ENCODE peak calls at places on chromosome 22, in seven cellular contexts. One of them, this sample, is unnamed.

GRCh38 chr22:44916281-44917231 is 93.2 kb downstream of the PHF21B start:
- DNase-seq in IMR-90: no peak
- DNase-seq in H1: no peak
- DNase-seq in neuronal stem cell: no peak
- DNase-seq in H9: no peak
- DNase-seq in mesenchymal stem cell: no peak
- DNase-seq in trophoblast cell: no peak
- DNase-seq in this sample: no peak

GRCh38 chr22:33969052-33969451 is 48.8 kb upstream of the LARGE1 start:
- DNase-seq in IMR-90: no peak
- DNase-seq in H1: no peak
- DNase-seq in neuronal stem cell: no peak
- DNase-seq in H9: no peak
- DNase-seq in mesenchymal stem cell: no peak
- DNase-seq in trophoblast cell: no peak
- DNase-seq in this sample: peak; percentile 79

GRCh38 chr22:47318041-47318737 is 555.7 kb downstream of the TBC1D22A start:
- DNase-seq in IMR-90: no peak
- DNase-seq in H1: no peak
- DNase-seq in neuronal stem cell: no peak
- DNase-seq in H9: no peak
- DNase-seq in mesenchymal stem cell: no peak
- DNase-seq in trophoblast cell: no peak
- DNase-seq in this sample: no peak

GRCh38 chr22:47452184-47452583 is 689.7 kb downstream of the TBC1D22A start:
- DNase-seq in IMR-90: no peak
- DNase-seq in H1: no peak
- DNase-seq in neuronal stem cell: no peak
- DNase-seq in H9: no peak
- DNase-seq in mesenchymal stem cell: no peak
- DNase-seq in trophoblast cell: no peak
- DNase-seq in this sample: peak; percentile 1

GRCh38 chr22:33083212-33083611 is 25.0 kb upstream of the SYN3 start:
- DNase-seq in IMR-90: no peak
- DNase-seq in H1: no peak
- DNase-seq in neuronal stem cell: no peak
- DNase-seq in H9: no peak
- DNase-seq in mesenchymal stem cell: no peak
- DNase-seq in trophoblast cell: peak; percentile 73
- DNase-seq in this sample: peak; percentile 62

GRCh38 chr22:43639228-43639948 is 172.7 kb downstream of the EFCAB6 start:
- DNase-seq in IMR-90: no peak
- DNase-seq in H1: no peak
- DNase-seq in neuronal stem cell: no peak
- DNase-seq in H9: no peak
- DNase-seq in mesenchymal stem cell: no peak
- DNase-seq in trophoblast cell: no peak
- DNase-seq in this sample: no peak

GRCh38 chr22:23376256-23376655 is 195.9 kb downstream of the BCR start:
- DNase-seq in IMR-90: no peak
- DNase-seq in H1: peak; percentile 67
- DNase-seq in neuronal stem cell: no peak
- DNase-seq in H9: peak; percentile 80
- DNase-seq in mesenchymal stem cell: peak; percentile 13
- DNase-seq in trophoblast cell: peak; percentile 40
- DNase-seq in this sample: peak; percentile 79

GRCh38 chr22:17057959-17058814 is 26.6 kb upstream of the IL17RA start:
- DNase-seq in IMR-90: peak; percentile 73
- DNase-seq in H1: peak; percentile 84
- DNase-seq in neuronal stem cell: peak; percentile 72
- DNase-seq in H9: peak; percentile 72
- DNase-seq in mesenchymal stem cell: peak; percentile 64
- DNase-seq in trophoblast cell: peak; percentile 89
- DNase-seq in this sample: peak; percentile 71

GRCh38 chr22:30238661-30239420 is 7.7 kb downstream of the LIF start:
- DNase-seq in IMR-90: peak; percentile 87
- DNase-seq in H1: no peak
- DNase-seq in neuronal stem cell: no peak
- DNase-seq in H9: peak; percentile 70
- DNase-seq in mesenchymal stem cell: peak; percentile 46
- DNase-seq in trophoblast cell: no peak
- DNase-seq in this sample: peak; percentile 60

GRCh38 chr22:27835446-27835845 is 33.9 kb upstream of the MN1 start:
- DNase-seq in IMR-90: peak; percentile 41
- DNase-seq in H1: no peak
- DNase-seq in neuronal stem cell: no peak
- DNase-seq in H9: no peak
- DNase-seq in mesenchymal stem cell: peak; percentile 69
- DNase-seq in trophoblast cell: peak; percentile 44
- DNase-seq in this sample: peak; percentile 76

GRCh38 chr22:29503811-29504372 is 23.9 kb downstream of the NEFH start:
- DNase-seq in IMR-90: peak; percentile 79
- DNase-seq in H1: no peak
- DNase-seq in neuronal stem cell: no peak
- DNase-seq in H9: no peak
- DNase-seq in mesenchymal stem cell: peak; percentile 82
- DNase-seq in trophoblast cell: no peak
- DNase-seq in this sample: no peak

GRCh38 chr22:20809538-20810185 is 35.7 kb downstream of the SERPIND1 start:
- DNase-seq in IMR-90: no peak
- DNase-seq in H1: no peak
- DNase-seq in neuronal stem cell: no peak
- DNase-seq in H9: no peak
- DNase-seq in mesenchymal stem cell: no peak
- DNase-seq in trophoblast cell: no peak
- DNase-seq in this sample: no peak

GRCh38 chr22:20222764-20223420 is 45.2 kb downstream of the RTN4R start:
- DNase-seq in IMR-90: no peak
- DNase-seq in H1: no peak
- DNase-seq in neuronal stem cell: no peak
- DNase-seq in H9: no peak
- DNase-seq in mesenchymal stem cell: no peak
- DNase-seq in trophoblast cell: no peak
- DNase-seq in this sample: no peak

GRCh38 chr22:43260346-43260745 is 73.4 kb upstream of the TTLL12 start:
- DNase-seq in IMR-90: no peak
- DNase-seq in H1: no peak
- DNase-seq in neuronal stem cell: no peak
- DNase-seq in H9: peak; percentile 44
- DNase-seq in mesenchymal stem cell: peak; percentile 34
- DNase-seq in trophoblast cell: no peak
- DNase-seq in this sample: peak; percentile 89

GRCh38 chr22:28542980-28543621 is 136.5 kb downstream of the TTC28 start:
- DNase-seq in IMR-90: no peak
- DNase-seq in H1: no peak
- DNase-seq in neuronal stem cell: no peak
- DNase-seq in H9: no peak
- DNase-seq in mesenchymal stem cell: no peak
- DNase-seq in trophoblast cell: no peak
- DNase-seq in this sample: no peak

GRCh38 chr22:17112491-17113042 is 8.6 kb downstream of the TMEM121B start:
- DNase-seq in IMR-90: no peak
- DNase-seq in H1: no peak
- DNase-seq in neuronal stem cell: no peak
- DNase-seq in H9: no peak
- DNase-seq in mesenchymal stem cell: no peak
- DNase-seq in trophoblast cell: no peak
- DNase-seq in this sample: no peak

GRCh38 chr22:47586946-47587345 is 824.5 kb downstream of the TBC1D22A start:
- DNase-seq in IMR-90: no peak
- DNase-seq in H1: no peak
- DNase-seq in neuronal stem cell: no peak
- DNase-seq in H9: no peak
- DNase-seq in mesenchymal stem cell: no peak
- DNase-seq in trophoblast cell: no peak
- DNase-seq in this sample: no peak

GRCh38 chr22:44129614-44129976 is 51.1 kb upstream of the PARVG start:
- DNase-seq in IMR-90: peak; percentile 56
- DNase-seq in H1: no peak
- DNase-seq in neuronal stem cell: no peak
- DNase-seq in H9: no peak
- DNase-seq in mesenchymal stem cell: peak; percentile 12
- DNase-seq in trophoblast cell: no peak
- DNase-seq in this sample: peak; percentile 47

GRCh38 chr22:29555065-29555644 is 1.6 kb upstream of the THOC5 start:
- DNase-seq in IMR-90: peak; percentile 18
- DNase-seq in H1: no peak
- DNase-seq in neuronal stem cell: no peak
- DNase-seq in H9: no peak
- DNase-seq in mesenchymal stem cell: no peak
- DNase-seq in trophoblast cell: no peak
- DNase-seq in this sample: no peak

GRCh38 chr22:50148166-50148500 is 22.4 kb upstream of the PANX2 start:
- DNase-seq in IMR-90: no peak
- DNase-seq in H1: no peak
- DNase-seq in neuronal stem cell: no peak
- DNase-seq in H9: no peak
- DNase-seq in mesenchymal stem cell: no peak
- DNase-seq in trophoblast cell: no peak
- DNase-seq in this sample: no peak

GRCh38 chr22:50148991-50149721 is 21.4 kb upstream of the PANX2 start:
- DNase-seq in IMR-90: peak; percentile 45
- DNase-seq in H1: peak; percentile 82
- DNase-seq in neuronal stem cell: peak; percentile 55
- DNase-seq in H9: peak; percentile 79
- DNase-seq in mesenchymal stem cell: peak; percentile 60
- DNase-seq in trophoblast cell: peak; percentile 62
- DNase-seq in this sample: peak; percentile 76

GRCh38 chr22:50151571-50152537 is 18.7 kb upstream of the PANX2 start:
- DNase-seq in IMR-90: no peak
- DNase-seq in H1: peak; percentile 57
- DNase-seq in neuronal stem cell: no peak
- DNase-seq in H9: peak; percentile 71
- DNase-seq in mesenchymal stem cell: no peak
- DNase-seq in trophoblast cell: no peak
- DNase-seq in this sample: no peak

GRCh38 chr22:50153056-50153755 is 17.3 kb upstream of the PANX2 start:
- DNase-seq in IMR-90: no peak
- DNase-seq in H1: no peak
- DNase-seq in neuronal stem cell: no peak
- DNase-seq in H9: no peak
- DNase-seq in mesenchymal stem cell: no peak
- DNase-seq in trophoblast cell: no peak
- DNase-seq in this sample: no peak

GRCh38 chr22:50150161-50151129 is 20.1 kb upstream of the PANX2 start:
- DNase-seq in IMR-90: peak; percentile 35
- DNase-seq in H1: no peak
- DNase-seq in neuronal stem cell: no peak
- DNase-seq in H9: no peak
- DNase-seq in mesenchymal stem cell: no peak
- DNase-seq in trophoblast cell: no peak
- DNase-seq in this sample: no peak
- H3K4ac ChIP-seq in IMR-90: no peak overlapping the region
- H3K4ac ChIP-seq in H1: no peak overlapping the region
- H3K4ac ChIP-seq in neuronal stem cell: peak overlapping the region; percentile 91
- H3K4ac ChIP-seq in H9: no peak overlapping the region
- H3K4ac ChIP-seq in mesenchymal stem cell: no peak overlapping the region
- H3K4ac ChIP-seq in trophoblast cell: no peak overlapping the region
- H3K4ac ChIP-seq in this sample: no peak overlapping the region

GRCh38 chr22:46099740-46100139 is 50.6 kb upstream of the PPARA start:
- DNase-seq in IMR-90: no peak
- DNase-seq in H1: no peak
- DNase-seq in neuronal stem cell: no peak
- DNase-seq in H9: no peak
- DNase-seq in mesenchymal stem cell: no peak
- DNase-seq in trophoblast cell: no peak
- DNase-seq in this sample: no peak
- H3K18ac ChIP-seq in IMR-90: no peak overlapping the region
- H3K18ac ChIP-seq in H1: no peak overlapping the region
- H3K18ac ChIP-seq in neuronal stem cell: peak overlapping the region; percentile 64
- H3K18ac ChIP-seq in H9: no peak overlapping the region
- H3K18ac ChIP-seq in mesenchymal stem cell: no peak overlapping the region
- H3K18ac ChIP-seq in trophoblast cell: no peak overlapping the region
- H3K18ac ChIP-seq in this sample: no peak overlapping the region

GRCh38 chr22:21980547-21980946 is 2.0 kb downstream of the TOP3B start:
- DNase-seq in IMR-90: no peak
- DNase-seq in H1: no peak
- DNase-seq in neuronal stem cell: no peak
- DNase-seq in H9: no peak
- DNase-seq in mesenchymal stem cell: no peak
- DNase-seq in trophoblast cell: no peak
- DNase-seq in this sample: no peak

GRCh38 chr22:21984793-21985192 is 2.2 kb upstream of the TOP3B start:
- DNase-seq in IMR-90: peak; percentile 40
- DNase-seq in H1: peak; percentile 78
- DNase-seq in neuronal stem cell: peak; percentile 31
- DNase-seq in H9: peak; percentile 83
- DNase-seq in mesenchymal stem cell: peak; percentile 8
- DNase-seq in trophoblast cell: peak; percentile 59
- DNase-seq in this sample: peak; percentile 81

GRCh38 chr22:21978564-21979386 is 3.8 kb downstream of the TOP3B start:
- DNase-seq in IMR-90: no peak
- DNase-seq in H1: no peak
- DNase-seq in neuronal stem cell: no peak
- DNase-seq in H9: no peak
- DNase-seq in mesenchymal stem cell: no peak
- DNase-seq in trophoblast cell: no peak
- DNase-seq in this sample: no peak

GRCh38 chr22:21982338-21982965 is at the start of gene TOP3B:
- DNase-seq in IMR-90: peak; percentile 69
- DNase-seq in H1: peak; percentile 88
- DNase-seq in neuronal stem cell: peak; percentile 65
- DNase-seq in H9: peak; percentile 69
- DNase-seq in mesenchymal stem cell: peak; percentile 74
- DNase-seq in trophoblast cell: peak; percentile 84
- DNase-seq in this sample: peak; percentile 71

GRCh38 chr22:21981874-21982273 is 713 bp downstream of the TOP3B start:
- DNase-seq in IMR-90: no peak
- DNase-seq in H1: no peak
- DNase-seq in neuronal stem cell: no peak
- DNase-seq in H9: no peak
- DNase-seq in mesenchymal stem cell: peak; percentile 3
- DNase-seq in trophoblast cell: no peak
- DNase-seq in this sample: no peak
- H2BK120ac ChIP-seq in IMR-90: no peak overlapping the region
- H2BK120ac ChIP-seq in H1: no peak overlapping the region
- H2BK120ac ChIP-seq in neuronal stem cell: no peak overlapping the region
- H2BK120ac ChIP-seq in H9: no peak overlapping the region
- H2BK120ac ChIP-seq in mesenchymal stem cell: no peak overlapping the region
- H2BK120ac ChIP-seq in trophoblast cell: no peak overlapping the region
- H2BK120ac ChIP-seq in this sample: no peak overlapping the region

GRCh38 chr22:39530692-39531331 is 1.7 kb downstream of the RPS19BP1 start:
- DNase-seq in IMR-90: peak; percentile 41
- DNase-seq in H1: no peak
- DNase-seq in neuronal stem cell: no peak
- DNase-seq in H9: no peak
- DNase-seq in mesenchymal stem cell: peak; percentile 75
- DNase-seq in trophoblast cell: peak; percentile 44
- DNase-seq in this sample: peak; percentile 90
- H3K4ac ChIP-seq in IMR-90: no peak overlapping the region
- H3K4ac ChIP-seq in H1: no peak overlapping the region
- H3K4ac ChIP-seq in neuronal stem cell: no peak overlapping the region
- H3K4ac ChIP-seq in H9: no peak overlapping the region
- H3K4ac ChIP-seq in mesenchymal stem cell: no peak overlapping the region
- H3K4ac ChIP-seq in trophoblast cell: peak overlapping the region; percentile 19
- H3K4ac ChIP-seq in this sample: no peak overlapping the region

This sample was measured in mesendoderm.